ENCODE peak calls at places on chromosomes 13 and 19, in five cellular contexts. A is mammary epithelial cell, N is ascending aorta, J is left ventricle myocardium inferior, E is colonic mucosa. V is an unnamed sample.

GRCh38 chr13:85254641-85255040 is 544.6 kb downstream of the SLITRK6 start:
- DNase-seq in A (no peak), N (no peak), J (no peak), E (no peak), V (no peak)

GRCh38 chr13:42007844-42008243 is 40.6 kb upstream of the DGKH start:
- DNase-seq in A (peak), N (no peak), J (no peak), E (no peak), V (no peak)

GRCh38 chr19:20453424-20453938 is 112.1 kb downstream of the ZNF737 start:
- DNase-seq in A (no peak), N (no peak), J (no peak), E (no peak), V (no peak)

GRCh38 chr19:16057062-16057461 is 19.2 kb upstream of the TPM4 start:
- DNase-seq in A (no peak), N (no peak), J (no peak), E (no peak), V (no peak)

GRCh38 chr19:9848761-9849160 is 13.6 kb downstream of the PIN1 start:
- DNase-seq in A (no peak), N (no peak), J (no peak), E (no peak), V (no peak)

GRCh38 chr13:61913183-61913582 is 497.5 kb upstream of the PCDH20 start:
- DNase-seq in A (no peak), N (no peak), J (no peak), E (no peak), V (no peak)

GRCh38 chr19:41263042-41263849 is 926 bp upstream of the HNRNPUL1 start:
- DNase-seq in A (peak), N (peak), J (peak), E (peak), V (peak)

GRCh38 chr13:47661076-47661475 is 340.0 kb downstream of the SUCLA2 start:
- DNase-seq in A (peak), N (no peak), J (no peak), E (no peak), V (no peak)

GRCh38 chr13:19618925-19619324 is 14.5 kb upstream of the MPHOSPH8 start:
- DNase-seq in A (no peak), N (no peak), J (no peak), E (peak), V (no peak)

GRCh38 chr19:10009269-10009665 is 1.0 kb downstream of the COL5A3 start:
- DNase-seq in A (peak), N (peak), J (peak), E (peak), V (peak)

GRCh38 chr13:26695360-26695705 is 65.3 kb downstream of the GPR12 start:
- DNase-seq in A (no peak), N (no peak), J (no peak), E (no peak), V (no peak)

GRCh38 chr19:8904597-8904996 is 72.4 kb downstream of the MBD3L1 start:
- DNase-seq in A (no peak), N (no peak), J (no peak), E (no peak), V (no peak)

GRCh38 chr19:54436031-54436523 is 12.9 kb upstream of the LENG8 start:
- DNase-seq in A (no peak), N (no peak), J (no peak), E (no peak), V (no peak)

GRCh38 chr19:32570081-32570785 is 10.8 kb upstream of the PDCD5 start:
- DNase-seq in A (peak), N (no peak), J (no peak), E (peak), V (peak)

GRCh38 chr13:19060311-19061002 is 121.2 kb downstream of the TUBA3C start:
- DNase-seq in A (no peak), N (no peak), J (no peak), E (no peak), V (no peak)

GRCh38 chr19:5048727-5049553 is 80.0 kb downstream of the KDM4B start:
- DNase-seq in A (no peak), N (peak), J (no peak), E (peak), V (no peak)

GRCh38 chr19:42606660-42607351 is 12.1 kb upstream of the CEACAM8 start:
- DNase-seq in A (peak), N (no peak), J (peak), E (peak), V (peak)

GRCh38 chr19:5891572-5891937 is 12.0 kb downstream of the NDUFA11 start:
- DNase-seq in A (no peak), N (no peak), J (no peak), E (no peak), V (no peak)

GRCh38 chr19:3494559-3494958 is 5.9 kb downstream of the DOHH start:
- DNase-seq in A (no peak), N (no peak), J (no peak), E (no peak), V (no peak)

GRCh38 chr13:25901460-25902376 is 150.1 kb downstream of the SHISA2 start:
- DNase-seq in A (peak), N (no peak), J (no peak), E (no peak), V (no peak)

GRCh38 chr19:2834294-2834871 is 6.9 kb upstream of the ZNF555 start:
- DNase-seq in A (no peak), N (no peak), J (no peak), E (no peak), V (no peak)

GRCh38 chr19:4448147-4448985 is 9.2 kb downstream of the UBXN6 start:
- DNase-seq in A (no peak), N (no peak), J (no peak), E (no peak), V (no peak)

GRCh38 chr13:94309997-94310842 is 169.3 kb downstream of the DCT start:
- DNase-seq in A (peak), N (no peak), J (no peak), E (no peak), V (no peak)

GRCh38 chr19:4575267-4575793 is 15.8 kb upstream of the SEMA6B start:
- DNase-seq in A (peak), N (peak), J (peak), E (no peak), V (peak)

GRCh38 chr13:78382946-78383542 is 220.3 kb downstream of the POU4F1 start:
- DNase-seq in A (no peak), N (no peak), J (peak), E (no peak), V (no peak)

GRCh38 chr13:76339649-76340048 is 546.6 kb downstream of the KCTD12 start:
- DNase-seq in A (no peak), N (no peak), J (no peak), E (no peak), V (no peak)

GRCh38 chr19:38429811-38430156 is 3.7 kb upstream of the RYR1 start:
- DNase-seq in A (no peak), N (no peak), J (no peak), E (no peak), V (no peak)
- H3K27ac ChIP-seq in A (no peak), N (no peak), J (no peak), E (no peak), V (no peak)

GRCh38 chr13:33543631-33544030 is 258.1 kb upstream of the STARD13 start:
- DNase-seq in A (peak), N (no peak), J (no peak), E (no peak), V (no peak)
- H3K4me3 ChIP-seq in A (peak), N (peak), J (peak), E (no peak), V (peak)

GRCh38 chr19:18093439-18094161 is 4.0 kb upstream of the MAST3 start:
- DNase-seq in A (peak), N (no peak), J (no peak), E (no peak), V (no peak)
- TF ChIP-seq CTCF in A (no peak), N (no peak), J (no peak), E (no peak), V (no peak)

GRCh38 chr19:1438933-1439358 is 750 bp downstream of the RPS15 start:
- DNase-seq in A (no peak), N (no peak), J (no peak), E (no peak), V (no peak)

GRCh38 chr19:1435378-1435989 is 2.7 kb upstream of the RPS15 start:
- DNase-seq in A (no peak), N (no peak), J (no peak), E (no peak), V (no peak)

GRCh38 chr19:1440418-1440801 is 2.2 kb downstream of the RPS15 start:
- DNase-seq in A (no peak), N (no peak), J (no peak), E (no peak), V (no peak)

GRCh38 chr19:1438035-1438932 is at the start of gene RPS15:
- DNase-seq in A (peak), N (peak), J (peak), E (peak), V (peak)

GRCh38 chr19:1437609-1438008 is 587 bp upstream of the RPS15 start:
- DNase-seq in A (no peak), N (no peak), J (no peak), E (no peak), V (no peak)
- H3K27ac ChIP-seq in A (no peak), N (no peak), J (peak), E (peak), V (no peak)

GRCh38 chr19:48170817-48171347 is 402 bp downstream of the ZSWIM9 start:
- DNase-seq in A (peak), N (no peak), J (no peak), E (peak), V (peak)
- H3K4me3 ChIP-seq in A (peak), N (peak), J (peak), E (peak), V (peak)